ENCODE peak calls at places on chromosomes 7 and 10, in five cellular contexts. F is A549, R is brain microvascular endothelial cell, X is lower lobe of right lung, C is ascending aorta. S is an unnamed sample.

GRCh38 chr7:148402159-148402558 is 188.4 kb upstream of the C7orf33 start:
- DNase-seq in F (no peak), R (no peak), X (no peak), C (no peak), S (no peak)

GRCh38 chr10:84172435-84173356 is 905 bp upstream of the GPR15LG start:
- DNase-seq in F (no peak), R (no peak), X (no peak), C (no peak), S (no peak)

GRCh38 chr10:69490876-69491275 is 39.6 kb downstream of the TSPAN15 start:
- DNase-seq in F (no peak), R (no peak), X (no peak), C (no peak), S (no peak)

GRCh38 chr10:49383853-49384252 is 12.0 kb downstream of the DRGX start:
- DNase-seq in F (no peak), R (no peak), X (no peak), C (no peak), S (no peak)

GRCh38 chr7:12731214-12731656 is 43.8 kb downstream of the ARL4A start:
- DNase-seq in F (no peak), R (no peak), X (no peak), C (no peak), S (no peak)

GRCh38 chr10:69348824-69349541 is 67.7 kb downstream of the TACR2 start:
- DNase-seq in F (peak; percentile 54), R (peak; percentile 65), X (no peak), C (no peak), S (no peak)

GRCh38 chr10:104260775-104261115 is 6.1 kb downstream of the GSTO1 start:
- DNase-seq in F (no peak), R (peak; percentile 71), X (no peak), C (no peak), S (no peak)

GRCh38 chr7:117262546-117262945 is 60.3 kb downstream of the WNT2 start:
- DNase-seq in F (no peak), R (no peak), X (no peak), C (no peak), S (no peak)

GRCh38 chr10:17229967-17230682 is 2.1 kb downstream of the VIM start:
- DNase-seq in F (peak; percentile 51), R (peak; percentile 53), X (peak; percentile 96), C (peak; percentile 44), S (peak; percentile 96)

GRCh38 chr7:13981070-13981469 is 8.4 kb downstream of the ETV1 start:
- DNase-seq in F (peak; percentile 59), R (peak; percentile 93), X (no peak), C (no peak), S (no peak)

GRCh38 chr10:62818426-62819011 is 2.4 kb upstream of the EGR2 start:
- DNase-seq in F (no peak), R (no peak), X (peak; percentile 67), C (no peak), S (peak; percentile 79)

GRCh38 chr7:55050286-55050685 is 31.5 kb downstream of the EGFR start:
- DNase-seq in F (no peak), R (no peak), X (no peak), C (no peak), S (no peak)

GRCh38 chr7:127905491-127906330 is 125.5 kb downstream of the LRRC4 start:
- DNase-seq in F (no peak), R (peak; percentile 69), X (no peak), C (no peak), S (no peak)

GRCh38 chr10:96831867-96832720 is at the start of gene LCOR:
- DNase-seq in F (peak; percentile 96), R (peak; percentile 64), X (peak; percentile 89), C (peak; percentile 25), S (peak; percentile 94)

GRCh38 chr10:61835069-61835908 is 66.2 kb upstream of the ARID5B start:
- DNase-seq in F (peak; percentile 13), R (peak; percentile 61), X (no peak), C (no peak), S (no peak)

GRCh38 chr10:55519264-55519663 is 718.2 kb upstream of the PCDH15 start:
- DNase-seq in F (no peak), R (no peak), X (no peak), C (no peak), S (no peak)

GRCh38 chr10:6136215-6137201 is 47.7 kb downstream of the RBM17 start:
- DNase-seq in F (no peak), R (peak; percentile 54), X (no peak), C (no peak), S (peak; percentile 57)

GRCh38 chr10:132931258-132931657 is 11.1 kb downstream of the CFAP46 start:
- DNase-seq in F (no peak), R (no peak), X (no peak), C (no peak), S (peak; percentile 10)

GRCh38 chr7:30177186-30177585 is 42.4 kb downstream of the MTURN start:
- DNase-seq in F (no peak), R (no peak), X (no peak), C (no peak), S (no peak)

GRCh38 chr10:101442456-101442800 is 88.5 kb downstream of the BTRC start:
- DNase-seq in F (no peak), R (no peak), X (no peak), C (no peak), S (no peak)

GRCh38 chr7:157844141-157844540 is 507.3 kb downstream of the DNAJB6 start:
- DNase-seq in F (no peak), R (no peak), X (no peak), C (no peak), S (no peak)

GRCh38 chr10:95443636-95444035 is 117.5 kb downstream of the SORBS1 start:
- DNase-seq in F (no peak), R (no peak), X (no peak), C (no peak), S (no peak)

GRCh38 chr7:26534649-26535482 is 243.2 kb downstream of the SNX10 start:
- DNase-seq in F (no peak), R (no peak), X (no peak), C (no peak), S (no peak)

GRCh38 chr7:102153586-102153948 is 133.1 kb upstream of the SH2B2 start:
- DNase-seq in F (no peak), R (no peak), X (no peak), C (no peak), S (no peak)

GRCh38 chr7:132636581-132636980 is 60.3 kb upstream of the PLXNA4 start:
- DNase-seq in F (no peak), R (no peak), X (no peak), C (no peak), S (no peak)

GRCh38 chr7:42831051-42831952 is 80.6 kb downstream of the C7orf25 start:
- DNase-seq in F (no peak), R (peak; percentile 48), X (peak; percentile 49), C (no peak), S (no peak)

GRCh38 chr7:21914671-21915070 is 31.0 kb downstream of the CDCA7L start:
- DNase-seq in F (no peak), R (no peak), X (no peak), C (no peak), S (no peak)
- H3K27ac ChIP-seq in F (no peak overlapping the region), R (no peak overlapping the region), X (no peak overlapping the region), C (no peak overlapping the region), S (no peak overlapping the region)

GRCh38 chr7:150335774-150336112 is 5.7 kb downstream of the RARRES2 start:
- DNase-seq in F (no peak), R (no peak), X (no peak), C (no peak), S (no peak)
- H3K27ac ChIP-seq in F (no peak overlapping the region), R (no peak overlapping the region), X (peak overlapping the region; percentile 62), C (no peak overlapping the region), S (no peak overlapping the region)

GRCh38 chr7:106326594-106327537 is 42.1 kb upstream of the NAMPT start:
- DNase-seq in F (no peak), R (no peak), X (no peak), C (no peak), S (no peak)

GRCh38 chr7:106329408-106329807 is 44.6 kb upstream of the NAMPT start:
- DNase-seq in F (no peak), R (no peak), X (no peak), C (no peak), S (no peak)

GRCh38 chr7:106332186-106332585 is 47.4 kb upstream of the NAMPT start:
- DNase-seq in F (no peak), R (no peak), X (no peak), C (no peak), S (no peak)

GRCh38 chr7:106329971-106330733 is 45.4 kb upstream of the NAMPT start:
- DNase-seq in F (no peak), R (peak; percentile 65), X (no peak), C (no peak), S (no peak)

DNA sequence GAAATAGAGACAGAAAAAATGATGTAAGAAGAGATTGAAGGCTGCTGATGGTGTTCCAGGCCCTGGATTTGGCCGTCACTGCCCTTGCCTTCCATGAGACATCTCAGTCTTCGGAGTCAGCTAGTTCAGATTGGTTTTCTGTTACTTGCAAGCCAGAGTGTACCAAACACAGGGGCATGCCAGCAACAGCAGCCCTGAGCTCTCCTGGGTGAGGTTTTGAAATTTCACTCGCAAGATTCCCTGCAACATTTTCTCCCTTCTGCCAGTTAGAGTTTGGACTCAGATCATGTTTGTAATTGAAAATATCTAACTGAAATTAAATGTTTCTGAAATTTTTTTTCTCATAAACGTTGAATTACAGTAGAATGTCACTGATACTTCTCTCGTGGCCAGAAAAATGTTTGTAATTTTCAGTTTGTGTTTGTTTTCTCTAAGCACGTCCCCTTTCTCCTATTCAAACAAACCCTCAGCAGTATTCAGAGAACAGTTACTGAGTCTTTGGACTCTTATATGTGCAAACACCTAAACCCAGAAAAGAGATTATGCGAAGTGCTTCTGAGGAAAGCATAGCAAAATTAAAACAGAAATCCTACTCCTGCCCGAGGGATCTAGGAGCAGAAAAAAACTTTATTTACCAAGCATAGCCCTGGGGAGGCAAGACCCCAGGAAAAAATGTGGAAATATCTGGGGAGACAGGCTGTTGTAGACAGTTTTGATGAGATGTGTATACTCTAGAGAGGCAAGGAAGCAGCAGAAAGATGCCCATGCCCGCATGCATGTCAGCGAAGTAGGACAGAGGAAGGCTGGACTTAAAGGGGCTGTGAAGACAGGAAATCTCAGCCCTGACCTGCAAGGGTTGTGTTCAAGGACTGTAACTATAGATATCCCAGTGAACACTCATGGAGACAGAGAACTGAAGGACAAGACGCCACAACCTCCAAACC is 43.0 kb upstream of the NAMPT start:
- DNase-seq in F (no peak), R (no peak), X (no peak), C (no peak), S (no peak)
- H3K27ac ChIP-seq in F (peak overlapping the region; percentile 32), R (no peak overlapping the region), X (no peak overlapping the region), C (peak overlapping the region; percentile 71), S (no peak overlapping the region)

DNA sequence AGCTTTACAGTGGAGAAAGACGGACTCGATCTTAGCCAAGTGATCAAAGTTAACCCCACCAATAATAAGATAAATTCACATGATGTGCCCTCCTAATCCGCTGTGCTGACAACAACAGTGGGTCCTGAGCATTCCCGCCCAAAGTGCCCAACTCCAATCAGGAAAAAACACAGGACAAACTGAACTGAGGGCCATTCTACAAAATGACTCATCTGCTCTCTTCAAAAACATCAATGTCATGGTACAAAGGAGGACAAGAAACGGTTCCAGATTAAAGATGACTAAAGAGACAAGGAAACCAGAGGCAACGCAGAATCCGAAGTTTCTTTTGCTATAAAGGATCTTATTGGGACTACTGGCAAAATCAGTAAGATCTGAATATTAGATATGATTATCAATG is 79.4 kb downstream of the CTBP2 start:
- DNase-seq in F (no peak), R (no peak), X (no peak), C (no peak), S (no peak)
- H3K27ac ChIP-seq in F (no peak overlapping the region), R (peak overlapping the region; percentile 47), X (no peak overlapping the region), C (peak overlapping the region; percentile 93), S (peak overlapping the region; percentile 95)

GRCh38 chr10:15176269-15176668 is 7.8 kb upstream of the NMT2 start:
- DNase-seq in F (no peak), R (no peak), X (no peak), C (no peak), S (no peak)
- H3K27ac ChIP-seq in F (no peak overlapping the region), R (no peak overlapping the region), X (no peak overlapping the region), C (no peak overlapping the region), S (no peak overlapping the region)

GRCh38 chr10:100348389-100348927 is 1.4 kb downstream of the SCD start:
- DNase-seq in F (no peak), R (no peak), X (no peak), C (no peak), S (no peak)
- H3K27ac ChIP-seq in F (peak overlapping the region; percentile 99), R (no peak overlapping the region), X (no peak overlapping the region), C (no peak overlapping the region), S (no peak overlapping the region)

S was measured in kidney.